ENCODE peak calls at places on chromosomes 6 and 20, in five cellular contexts. G, K, W, A and T are unnamed samples.

GRCh38 chr6:32424584-32424983 is 15.1 kb upstream of the HLA-DRA start:
- DNase-seq in G (no peak), K (no peak), W (no peak), A (no peak), T (no peak)

GRCh38 chr6:4240148-4240547 is 104.8 kb upstream of the ECI2 start:
- DNase-seq in G (no peak), K (no peak), W (no peak), A (no peak), T (no peak)

GRCh38 chr6:33589723-33590530 is 9.9 kb upstream of the BAK1 start:
- DNase-seq in G (peak; percentile 87), K (no peak), W (no peak), A (no peak), T (peak; percentile 90)

GRCh38 chr6:151635741-151636140 is 141.9 kb downstream of the CCDC170 start:
- DNase-seq in G (no peak), K (no peak), W (no peak), A (no peak), T (no peak)

GRCh38 chr20:38247166-38247509 is 13.4 kb downstream of the KIAA1755 start:
- DNase-seq in G (no peak), K (no peak), W (no peak), A (no peak), T (no peak)

GRCh38 chr20:52219441-52219840 is 27.9 kb upstream of the ZFP64 start:
- DNase-seq in G (no peak), K (no peak), W (no peak), A (no peak), T (no peak)

GRCh38 chr6:87151786-87152527 is 3.4 kb upstream of the ZNF292 start:
- DNase-seq in G (peak; percentile 67), K (peak; percentile 32), W (peak; percentile 61), A (peak; percentile 42), T (peak; percentile 86)

GRCh38 chr6:153801917-153802316 is 237.1 kb upstream of the OPRM1 start:
- DNase-seq in G (no peak), K (no peak), W (no peak), A (no peak), T (no peak)

GRCh38 chr6:24673625-24674024 is 6.7 kb downstream of the ACOT13 start:
- DNase-seq in G (no peak), K (no peak), W (no peak), A (no peak), T (no peak)

GRCh38 chr6:128558924-128559323 is 38.5 kb upstream of the PTPRK start:
- DNase-seq in G (no peak), K (no peak), W (no peak), A (no peak), T (no peak)

GRCh38 chr20:35511814-35512420 is 17.5 kb downstream of the C20orf173 start:
- DNase-seq in G (peak; percentile 53), K (no peak), W (no peak), A (no peak), T (no peak)